ENCODE peak calls at places on chromosomes 5 and 9, in eight cellular contexts. Z, H, G, Q, W, P, N and C are unnamed samples.

GRCh38 chr9:108056805-108057386 is 567.3 kb upstream of the KLF4 start:
- DNase-seq in Z (no peak), H (no peak), G (no peak), Q (peak; percentile 72), W (peak; percentile 92), P (no peak), N (no peak), C (no peak)

GRCh38 chr9:68966496-68966944 is 47.4 kb downstream of the PRKACG start:
- DNase-seq in Z (no peak), H (no peak), G (no peak), Q (no peak), W (no peak), P (no peak), N (no peak), C (no peak)

GRCh38 chr5:39399135-39400036 is 25.4 kb downstream of the DAB2 start:
- DNase-seq in Z (peak; percentile 30), H (no peak), G (no peak), Q (peak; percentile 99), W (peak; percentile 99), P (peak; percentile 66), N (no peak), C (peak; percentile 93)

GRCh38 chr5:180898621-180899246 is at the start of gene BTNL8:
- DNase-seq in Z (no peak), H (no peak), G (peak; percentile 68), Q (no peak), W (no peak), P (no peak), N (no peak), C (no peak)

GRCh38 chr5:116763987-116764866 is 189.6 kb upstream of the SEMA6A start:
- DNase-seq in Z (no peak), H (no peak), G (no peak), Q (no peak), W (no peak), P (no peak), N (no peak), C (no peak)

GRCh38 chr5:39146831-39147540 is 72.4 kb downstream of the FYB1 start:
- DNase-seq in Z (no peak), H (no peak), G (no peak), Q (no peak), W (no peak), P (no peak), N (peak; percentile 20), C (no peak)

GRCh38 chr9:104025109-104025508 is 69.0 kb upstream of the SMC2 start:
- DNase-seq in Z (no peak), H (no peak), G (no peak), Q (no peak), W (peak; percentile 45), P (no peak), N (no peak), C (no peak)

GRCh38 chr9:104580562-104580961 is 11.6 kb downstream of the OR13C8 start:
- DNase-seq in Z (no peak), H (no peak), G (no peak), Q (no peak), W (no peak), P (no peak), N (no peak), C (no peak)

GRCh38 chr9:128895556-128895955 is 13.6 kb downstream of the LRRC8A start:
- DNase-seq in Z (no peak), H (no peak), G (no peak), Q (no peak), W (no peak), P (no peak), N (peak; percentile 43), C (no peak)

GRCh38 chr5:34012791-34013190 is 4.9 kb upstream of the AMACR start:
- DNase-seq in Z (no peak), H (no peak), G (no peak), Q (peak; percentile 71), W (peak; percentile 67), P (no peak), N (no peak), C (no peak)

GRCh38 chr5:88765798-88766197 is 117.2 kb downstream of the MEF2C start:
- DNase-seq in Z (no peak), H (no peak), G (no peak), Q (no peak), W (no peak), P (no peak), N (no peak), C (no peak)

GRCh38 chr5:178387856-178388190 is 155.2 kb upstream of the PHYKPL start:
- DNase-seq in Z (no peak), H (no peak), G (peak; percentile 22), Q (no peak), W (no peak), P (no peak), N (no peak), C (no peak)

GRCh38 chr9:134287591-134288518 is 38.4 kb upstream of the RXRA start:
- DNase-seq in Z (no peak), H (no peak), G (no peak), Q (no peak), W (no peak), P (no peak), N (peak; percentile 45), C (no peak)

GRCh38 chr9:135905380-135906282 is 1.7 kb downstream of the CAMSAP1 start:
- DNase-seq in Z (no peak), H (peak; percentile 28), G (peak; percentile 35), Q (peak; percentile 58), W (peak; percentile 63), P (no peak), N (peak; percentile 44), C (no peak)

GRCh38 chr5:167167191-167167590 is 1124.3 kb upstream of the WWC1 start:
- DNase-seq in Z (no peak), H (no peak), G (no peak), Q (no peak), W (no peak), P (no peak), N (no peak), C (no peak)

GRCh38 chr5:102802704-102803458 is 47.8 kb downstream of the PAM start:
- DNase-seq in Z (no peak), H (no peak), G (no peak), Q (no peak), W (no peak), P (no peak), N (no peak), C (no peak)

GRCh38 chr5:57783693-57784092 is 301.1 kb upstream of the ACTBL2 start:
- DNase-seq in Z (no peak), H (no peak), G (no peak), Q (no peak), W (no peak), P (no peak), N (no peak), C (no peak)

GRCh38 chr9:127567898-127568617 is 44.0 kb upstream of the STXBP1 start:
- DNase-seq in Z (no peak), H (peak; percentile 22), G (no peak), Q (no peak), W (no peak), P (no peak), N (peak; percentile 65), C (no peak)

GRCh38 chr5:118224546-118224945 is 763.8 kb downstream of the DTWD2 start:
- DNase-seq in Z (no peak), H (no peak), G (no peak), Q (peak; percentile 57), W (peak; percentile 62), P (no peak), N (no peak), C (no peak)

GRCh38 chr5:69189162-69190086 is at the start of gene CENPH:
- DNase-seq in Z (peak; percentile 88), H (peak; percentile 91), G (peak; percentile 88), Q (peak; percentile 92), W (peak; percentile 86), P (peak; percentile 90), N (peak; percentile 96), C (peak; percentile 69)
- H3K4me3 ChIP-seq in Z (peak within 1 kb of the TSS; percentile 91), H (peak within 1 kb of the TSS; percentile 97), G (peak within 1 kb of the TSS; percentile 83), Q (peak within 1 kb of the TSS; percentile 84), W (peak within 1 kb of the TSS; percentile 98), P (peak within 1 kb of the TSS; percentile 62), N (peak within 1 kb of the TSS; percentile 92), C (peak within 1 kb of the TSS; percentile 96)

DNA sequence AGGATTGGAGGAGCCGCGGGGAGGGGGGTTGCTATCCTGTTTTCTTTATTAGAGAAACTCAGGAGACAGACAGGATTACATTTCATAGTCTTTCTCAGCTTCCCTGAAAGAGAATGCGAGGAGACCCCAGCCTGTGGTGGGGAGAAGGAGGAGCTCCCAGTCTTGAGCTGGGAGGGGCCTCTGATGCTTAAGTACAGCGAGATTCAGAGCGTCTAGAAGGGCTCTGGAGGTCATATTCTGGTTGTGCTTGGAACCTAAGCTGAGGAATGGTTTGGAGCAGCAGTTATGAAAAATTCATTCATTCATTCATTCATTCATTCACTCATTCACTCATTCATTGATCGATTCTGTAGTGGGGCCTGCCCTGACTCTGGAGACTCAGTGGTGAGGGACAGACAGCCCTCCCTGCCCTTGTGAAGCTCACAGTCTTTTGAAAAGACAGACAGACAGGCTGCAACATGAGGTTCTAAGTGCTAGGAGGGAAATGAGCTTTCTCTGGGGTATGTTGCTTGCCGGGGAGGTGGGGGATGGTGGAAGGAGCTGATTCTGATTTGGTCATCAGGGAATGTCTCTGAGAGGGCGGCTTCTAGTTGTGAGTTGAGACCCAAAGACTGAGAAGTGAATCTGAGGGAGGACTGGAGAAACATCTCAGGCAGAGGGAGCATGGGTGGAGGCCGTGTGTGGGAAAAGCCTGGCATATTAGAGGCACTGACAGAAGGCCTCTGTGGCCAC is 2.5 kb upstream of the SPRY4 start:
- DNase-seq in Z (no peak), H (no peak), G (no peak), Q (peak; percentile 84), W (peak; percentile 91), P (no peak), N (peak; percentile 52), C (no peak)
- H3K4me3 ChIP-seq in Z (peak overlapping the region; percentile 92), H (no peak overlapping the region), G (no peak overlapping the region), Q (peak overlapping the region; percentile 89), W (no peak overlapping the region), P (no peak overlapping the region), N (no peak overlapping the region), C (peak overlapping the region; percentile 69)

DNA sequence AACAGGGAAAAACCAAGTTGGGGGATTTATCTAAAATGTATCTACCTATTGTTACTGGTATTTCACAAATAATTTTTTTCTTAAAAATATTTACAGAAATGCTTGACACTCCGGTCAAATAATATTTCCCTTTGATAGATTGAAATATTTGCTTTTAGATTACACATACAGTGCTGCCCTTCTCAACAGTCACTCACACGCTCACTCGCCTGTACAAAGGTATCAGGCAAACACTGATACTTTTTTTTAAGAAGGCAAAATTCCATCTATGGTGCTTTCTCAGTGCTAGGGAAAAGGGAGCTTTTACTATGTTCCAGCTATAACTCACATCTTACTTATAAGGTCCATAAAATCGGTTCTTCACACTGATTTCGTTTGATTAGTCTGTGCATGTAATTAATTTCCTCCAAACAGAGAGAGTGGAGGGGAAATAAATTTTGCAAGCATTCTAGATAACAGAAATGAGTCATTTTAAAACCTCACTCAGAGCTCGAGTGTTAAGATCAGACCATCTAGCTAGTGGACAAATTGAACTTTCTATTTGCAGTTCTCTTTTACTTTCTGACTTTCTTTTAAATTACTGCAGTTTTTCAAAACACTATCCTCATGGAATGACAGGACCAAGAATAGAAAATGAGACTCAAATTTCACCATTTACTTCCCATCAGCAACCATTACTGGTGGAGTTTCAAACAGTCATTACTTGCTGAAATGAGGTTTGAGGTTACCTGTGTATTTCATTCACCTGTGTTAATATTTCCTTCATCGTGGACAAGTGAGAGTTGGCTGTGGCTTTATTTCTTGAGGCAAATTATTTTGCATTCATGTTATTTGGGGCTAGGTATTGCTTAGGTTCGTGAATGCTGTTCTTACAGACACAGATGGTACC is 273.2 kb downstream of the RAB3C start:
- DNase-seq in Z (no peak), H (no peak), G (no peak), Q (no peak), W (no peak), P (no peak), N (no peak), C (no peak)
- H3K4me3 ChIP-seq in Z (no peak overlapping the region), H (no peak overlapping the region), G (no peak overlapping the region), Q (no peak overlapping the region), W (no peak overlapping the region), P (no peak overlapping the region), N (no peak overlapping the region), C (no peak overlapping the region)

GRCh38 chr9:137070906-137071275 is 534 bp upstream of the SAPCD2 start:
- DNase-seq in Z (peak; percentile 64), H (no peak), G (no peak), Q (no peak), W (no peak), P (no peak), N (no peak), C (no peak)
- H3K4me3 ChIP-seq in Z (peak overlapping the region; percentile 74), H (no peak overlapping the region), G (peak overlapping the region; percentile 48), Q (peak overlapping the region; percentile 44), W (peak overlapping the region; percentile 28), P (peak overlapping the region; percentile 17), N (peak overlapping the region; percentile 72), C (peak overlapping the region; percentile 44)